ENCODE peak calls at places on chromosome 21, in five cellular contexts. H, R, W, K and O are unnamed samples.

GRCh38 chr21:35346697-35347096 is 297.6 kb upstream of the RUNX1 start:
- DNase-seq in R (no peak), H (no peak), K (no peak), W (no peak), O (no peak)

GRCh38 chr21:34302496-34302895 is 61.3 kb upstream of the KCNE2 start:
- DNase-seq in R (no peak), K (peak; percentile 45), H (no peak), W (no peak), O (no peak)

GRCh38 chr21:31597683-31598082 is 61.8 kb upstream of the SOD1 start:
- DNase-seq in R (no peak), H (no peak), K (no peak), W (no peak), O (no peak)

GRCh38 chr21:16420086-16420724 is 690.4 kb downstream of the USP25 start:
- DNase-seq in K (peak; percentile 14), H (no peak), R (no peak), W (no peak), O (no peak)

GRCh38 chr21:15781986-15782385 is 52.2 kb downstream of the USP25 start:
- DNase-seq in H (no peak), W (no peak), R (no peak), K (no peak), O (no peak)

GRCh38 chr21:31107871-31108270 is 69.6 kb upstream of the KRTAP19-8 start:
- DNase-seq in R (no peak), H (no peak), K (no peak), W (no peak), O (no peak)

GRCh38 chr21:43203523-43204080 is 34.8 kb downstream of the CRYAA start:
- DNase-seq in W (no peak), K (no peak), H (no peak), R (no peak), O (no peak)

GRCh38 chr21:31370893-31371652 is 27.0 kb upstream of the TIAM1 start:
- DNase-seq in W (no peak), R (no peak), K (peak; percentile 63), H (no peak), O (no peak)

GRCh38 chr21:34510148-34511142 is 1.6 kb downstream of the KCNE1 start:
- DNase-seq in W (peak; percentile 75), K (peak; percentile 79), R (peak; percentile 82), H (peak; percentile 18), O (peak; percentile 74)

GRCh38 chr21:36684957-36685714 is 13.8 kb upstream of the SIM2 start:
- DNase-seq in K (no peak), W (no peak), R (no peak), H (no peak), O (no peak)

GRCh38 chr21:34693192-34693810 is 24.5 kb downstream of the CLIC6 start:
- DNase-seq in W (peak; percentile 83), R (peak; percentile 78), H (peak; percentile 59), K (peak; percentile 81), O (peak; percentile 78)

GRCh38 chr21:34668803-34669148 is at the start of gene CLIC6:
- DNase-seq in K (no peak), H (no peak), R (peak; percentile 57), W (no peak), O (no peak)

GRCh38 chr21:15788847-15789548 is 59.2 kb downstream of the USP25 start:
- DNase-seq in K (peak; percentile 32), R (no peak), H (no peak), W (peak; percentile 37), O (no peak)

GRCh38 chr21:36686955-36687354 is 12.0 kb upstream of the SIM2 start:
- DNase-seq in K (no peak), H (no peak), R (no peak), W (no peak), O (no peak)

GRCh38 chr21:43727571-43728466 is 8.9 kb downstream of the PDXK start:
- DNase-seq in R (no peak), W (peak; percentile 56), K (peak; percentile 36), H (no peak), O (no peak)

GRCh38 chr21:25732091-25732760 is 2.5 kb downstream of the ATP5PF start:
- DNase-seq in K (no peak), W (peak; percentile 7), H (no peak), R (no peak), O (no peak)

GRCh38 chr21:15966216-15966615 is 236.4 kb downstream of the USP25 start:
- DNase-seq in H (no peak), W (no peak), K (no peak), R (no peak), O (no peak)

GRCh38 chr21:44337428-44337827 is 1.8 kb downstream of the CFAP410 start:
- DNase-seq in W (no peak), H (no peak), K (peak; percentile 26), R (no peak), O (no peak)

DNA sequence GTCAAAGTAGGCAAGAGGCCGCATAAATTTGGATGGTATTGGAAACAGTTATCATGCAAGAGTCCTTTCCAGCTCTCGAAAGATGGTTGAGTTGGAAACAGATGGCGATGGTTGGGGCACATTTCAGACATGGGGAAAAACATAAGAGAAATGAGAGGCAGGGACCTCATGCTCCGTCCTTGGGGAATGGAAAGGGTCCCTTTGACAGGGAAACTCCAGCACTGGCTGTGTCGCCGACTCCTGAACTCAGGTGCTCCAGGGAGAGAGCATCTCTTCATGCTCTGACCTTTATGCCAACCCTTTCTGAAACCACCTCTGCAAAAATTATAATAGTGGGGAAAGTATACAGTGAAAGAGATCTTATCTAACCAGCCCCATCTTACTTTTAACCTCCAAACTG is 36.8 kb upstream of the COL6A2 start:
- DNase-seq in R (no peak), H (no peak), W (no peak), K (no peak), O (no peak)
- TF ChIP-seq EZH2phosphoT487 in R (no peak), H (no peak), W (no peak), K (no peak), O (no peak)

GRCh38 chr21:28832715-28833061 is 160.0 kb downstream of the LTN1 start:
- DNase-seq in R (no peak), H (no peak), K (no peak), W (no peak), O (no peak)

GRCh38 chr21:28833609-28834008 is 159.1 kb downstream of the LTN1 start:
- DNase-seq in H (no peak), K (no peak), R (no peak), W (no peak), O (no peak)

GRCh38 chr21:28832013-28832714 is 160.5 kb downstream of the LTN1 start:
- DNase-seq in R (no peak), H (no peak), K (peak; percentile 37), W (peak; percentile 83), O (peak; percentile 30)

GRCh38 chr21:28834335-28835238 is 158.1 kb downstream of the LTN1 start:
- DNase-seq in R (no peak), K (no peak), W (no peak), H (no peak), O (no peak)

DNA sequence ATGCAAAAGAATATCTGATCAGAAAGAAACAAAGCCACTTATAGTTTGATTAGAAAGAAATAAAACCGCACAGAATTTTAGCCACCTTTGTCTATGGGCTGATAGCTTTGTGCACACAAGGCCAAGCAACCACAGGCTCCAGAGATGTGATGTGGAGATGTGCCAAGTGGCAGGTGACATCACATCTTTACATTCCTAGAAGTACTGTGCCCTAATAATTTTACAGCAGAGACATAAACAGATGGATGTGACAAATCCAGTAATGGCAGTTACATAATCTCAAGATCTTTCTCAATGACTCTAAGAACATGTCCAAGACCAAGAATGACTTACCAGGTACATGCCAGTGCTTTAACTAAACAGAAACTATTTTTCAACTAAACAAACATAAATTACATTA is 159.5 kb downstream of the LTN1 start:
- DNase-seq in R (no peak), W (peak; percentile 70), H (no peak), K (no peak), O (no peak)
- H3K4me3 ChIP-seq in R (no peak overlapping the region), W (no peak overlapping the region), H (no peak overlapping the region), K (no peak overlapping the region), O (no peak overlapping the region)

GRCh38 chr21:42161957-42162681 is 56.8 kb upstream of the ABCG1 start:
- DNase-seq in W (peak; percentile 25), R (peak; percentile 22), H (no peak), K (no peak), O (no peak)
- H3K9ac ChIP-seq in W (no peak overlapping the region), R (no peak overlapping the region), H (no peak overlapping the region), K (no peak overlapping the region), O (no peak overlapping the region)

GRCh38 chr21:27425574-27425973 is 458.7 kb upstream of the ADAMTS5 start:
- DNase-seq in W (no peak), K (peak; percentile 77), H (no peak), R (no peak), O (no peak)
- TF ChIP-seq EZH2phosphoT487 in W (no peak), K (no peak), H (no peak), R (no peak), O (no peak)

GRCh38 chr21:26965091-26965566 is 1.8 kb downstream of the ADAMTS5 start:
- DNase-seq in R (no peak), W (no peak), H (no peak), K (peak; percentile 27), O (no peak)
- H3K4me3 ChIP-seq in R (peak overlapping the region; percentile 53), W (no peak overlapping the region), H (no peak overlapping the region), K (peak overlapping the region; percentile 81), O (no peak overlapping the region)

DNA sequence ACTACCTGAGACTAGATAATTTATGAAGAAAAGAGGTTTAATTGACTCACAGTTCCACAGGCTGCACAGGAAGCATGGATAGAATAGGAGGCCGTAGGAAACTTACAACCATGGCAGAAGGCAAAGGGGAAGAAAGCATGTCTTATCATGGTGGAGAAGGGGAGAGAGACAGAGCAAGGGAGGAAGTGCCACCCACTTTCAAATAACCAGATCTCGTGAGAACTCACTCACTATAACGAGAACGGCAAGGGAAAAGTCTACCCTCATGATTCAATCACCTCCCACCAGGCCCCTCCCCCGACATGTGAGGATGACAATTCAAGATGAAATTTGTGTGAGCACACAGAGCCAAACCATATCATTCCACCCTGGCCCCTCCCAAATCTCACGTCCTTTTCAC is 4.7 kb upstream of the C21orf91 start:
- DNase-seq in K (no peak), W (no peak), R (no peak), H (no peak), O (no peak)
- H3K9ac ChIP-seq in K (no peak overlapping the region), W (no peak overlapping the region), R (no peak overlapping the region), H (no peak overlapping the region), O (no peak overlapping the region)

GRCh38 chr21:33039542-33039941 is 13.8 kb downstream of the OLIG2 start:
- DNase-seq in K (no peak), W (no peak), R (peak; percentile 52), H (no peak), O (no peak)

GRCh38 chr21:33046455-33046854 is 20.7 kb downstream of the OLIG2 start:
- DNase-seq in H (no peak), W (no peak), R (no peak), K (no peak), O (no peak)

GRCh38 chr21:33040215-33040614 is 14.5 kb downstream of the OLIG2 start:
- DNase-seq in W (no peak), H (no peak), R (no peak), K (no peak), O (no peak)

GRCh38 chr21:33041981-33042380 is 16.2 kb downstream of the OLIG2 start:
- DNase-seq in W (no peak), H (no peak), K (peak; percentile 52), R (no peak), O (no peak)

DNA sequence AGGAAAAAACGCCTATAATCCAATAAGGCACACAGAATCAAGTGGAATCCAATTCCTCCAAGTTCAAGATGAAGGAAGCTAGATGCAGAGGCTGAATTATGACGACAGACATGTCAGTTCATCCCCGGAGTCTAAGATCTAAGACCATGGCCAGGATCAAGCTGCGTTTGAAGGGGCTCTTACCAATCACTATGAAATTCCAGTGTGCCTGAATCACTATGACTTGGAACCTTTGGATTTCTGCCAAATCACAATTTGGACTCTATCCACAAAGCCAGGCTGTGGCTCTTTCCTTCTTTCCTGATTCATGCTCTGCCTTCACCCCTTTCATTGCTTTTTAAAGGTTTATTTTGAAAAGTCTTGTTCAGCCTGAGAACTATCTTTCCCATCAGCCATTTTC is 17.1 kb downstream of the OLIG2 start:
- DNase-seq in W (peak; percentile 91), R (no peak), H (peak; percentile 50), K (peak; percentile 87), O (no peak)
- TF ChIP-seq EZH2phosphoT487 in W (no peak), R (no peak), H (no peak), K (no peak), O (no peak)